ENCODE peak calls at places on chromosomes 1 and 21, in four cellular contexts. One of them, this sample, is unnamed.

GRCh38 chr1:119453021-119453420 is 38.1 kb downstream of the HSD3B2 start:
- DNase-seq in astrocyte of the cerebellum: peak
- DNase-seq in fibroblast of mammary gland: peak
- DNase-seq in brain microvascular endothelial cell: peak
- DNase-seq in this sample: peak

GRCh38 chr1:111738436-111739221 is 566 bp downstream of the INKA2 start:
- DNase-seq in astrocyte of the cerebellum: no peak
- DNase-seq in fibroblast of mammary gland: peak
- DNase-seq in brain microvascular endothelial cell: no peak
- DNase-seq in this sample: peak

GRCh38 chr1:78601068-78601467 is 19.2 kb upstream of the IFI44L start:
- DNase-seq in brain microvascular endothelial cell: no peak
- DNase-seq in astrocyte of the cerebellum: no peak
- DNase-seq in fibroblast of mammary gland: no peak
- DNase-seq in this sample: no peak

GRCh38 chr1:181397841-181398240 is 85.5 kb upstream of the CACNA1E start:
- DNase-seq in brain microvascular endothelial cell: no peak
- DNase-seq in astrocyte of the cerebellum: no peak
- DNase-seq in fibroblast of mammary gland: no peak
- DNase-seq in this sample: no peak

GRCh38 chr1:174159253-174160108 is at the start of gene RABGAP1L:
- DNase-seq in fibroblast of mammary gland: peak
- DNase-seq in astrocyte of the cerebellum: peak
- DNase-seq in brain microvascular endothelial cell: peak
- DNase-seq in this sample: peak

GRCh38 chr21:23402929-23403520 is 2204.3 kb downstream of the MRPL39 start:
- DNase-seq in brain microvascular endothelial cell: no peak
- DNase-seq in astrocyte of the cerebellum: no peak
- DNase-seq in fibroblast of mammary gland: no peak
- DNase-seq in this sample: no peak

GRCh38 chr1:165828103-165828558 is 717 bp downstream of the UCK2 start:
- DNase-seq in fibroblast of mammary gland: peak
- DNase-seq in astrocyte of the cerebellum: no peak
- DNase-seq in brain microvascular endothelial cell: no peak
- DNase-seq in this sample: peak

GRCh38 chr1:192303029-192303428 is 13.8 kb upstream of the RGS21 start:
- DNase-seq in brain microvascular endothelial cell: no peak
- DNase-seq in fibroblast of mammary gland: no peak
- DNase-seq in astrocyte of the cerebellum: no peak
- DNase-seq in this sample: no peak

GRCh38 chr1:150976879-150977694 is 2.5 kb upstream of the CERS2 start:
- DNase-seq in brain microvascular endothelial cell: no peak
- DNase-seq in astrocyte of the cerebellum: no peak
- DNase-seq in fibroblast of mammary gland: no peak
- DNase-seq in this sample: peak

GRCh38 chr1:209689484-209689883 is 14.3 kb downstream of the G0S2 start:
- DNase-seq in brain microvascular endothelial cell: no peak
- DNase-seq in fibroblast of mammary gland: no peak
- DNase-seq in astrocyte of the cerebellum: no peak
- DNase-seq in this sample: no peak

GRCh38 chr1:159439422-159439821 is at the start of gene OR10J1:
- DNase-seq in astrocyte of the cerebellum: no peak
- DNase-seq in fibroblast of mammary gland: no peak
- DNase-seq in brain microvascular endothelial cell: no peak
- DNase-seq in this sample: no peak

GRCh38 chr21:40143822-40144525 is 276.7 kb downstream of the PCP4 start:
- DNase-seq in brain microvascular endothelial cell: peak
- DNase-seq in astrocyte of the cerebellum: peak
- DNase-seq in fibroblast of mammary gland: peak
- DNase-seq in this sample: peak

GRCh38 chr21:44880762-44881585 is 7.5 kb upstream of the PTTG1IP start:
- DNase-seq in brain microvascular endothelial cell: peak
- DNase-seq in astrocyte of the cerebellum: peak
- DNase-seq in fibroblast of mammary gland: peak
- DNase-seq in this sample: peak

GRCh38 chr1:240468616-240469015 is 143.3 kb downstream of the GREM2 start:
- DNase-seq in astrocyte of the cerebellum: no peak
- DNase-seq in fibroblast of mammary gland: peak
- DNase-seq in brain microvascular endothelial cell: no peak
- DNase-seq in this sample: no peak

GRCh38 chr1:177302365-177303044 is 131.7 kb downstream of the BRINP2 start:
- DNase-seq in fibroblast of mammary gland: no peak
- DNase-seq in brain microvascular endothelial cell: no peak
- DNase-seq in astrocyte of the cerebellum: no peak
- DNase-seq in this sample: no peak

GRCh38 chr1:77319036-77319705 is 37.4 kb downstream of the AK5 start:
- DNase-seq in brain microvascular endothelial cell: no peak
- DNase-seq in astrocyte of the cerebellum: no peak
- DNase-seq in fibroblast of mammary gland: peak
- DNase-seq in this sample: no peak

GRCh38 chr21:41601573-41602371 is 93.8 kb upstream of the TMPRSS2 start:
- DNase-seq in fibroblast of mammary gland: peak
- DNase-seq in astrocyte of the cerebellum: no peak
- DNase-seq in brain microvascular endothelial cell: no peak
- DNase-seq in this sample: no peak

GRCh38 chr1:38446936-38447335 is 400.3 kb upstream of the POU3F1 start:
- DNase-seq in fibroblast of mammary gland: no peak
- DNase-seq in brain microvascular endothelial cell: no peak
- DNase-seq in astrocyte of the cerebellum: no peak
- DNase-seq in this sample: no peak

GRCh38 chr1:45339694-45340558 is at the start of the genes MUTYH and TOE1:
- DNase-seq in astrocyte of the cerebellum: peak
- DNase-seq in fibroblast of mammary gland: peak
- DNase-seq in brain microvascular endothelial cell: peak
- DNase-seq in this sample: peak

GRCh38 chr1:209101106-209101505 is 482.4 kb upstream of the CAMK1G start:
- DNase-seq in astrocyte of the cerebellum: no peak
- DNase-seq in brain microvascular endothelial cell: no peak
- DNase-seq in fibroblast of mammary gland: no peak
- DNase-seq in this sample: no peak

GRCh38 chr1:11545793-11546192 is 66.8 kb downstream of the DISP3 start:
- DNase-seq in astrocyte of the cerebellum: no peak
- DNase-seq in brain microvascular endothelial cell: no peak
- DNase-seq in fibroblast of mammary gland: no peak
- DNase-seq in this sample: no peak

DNA sequence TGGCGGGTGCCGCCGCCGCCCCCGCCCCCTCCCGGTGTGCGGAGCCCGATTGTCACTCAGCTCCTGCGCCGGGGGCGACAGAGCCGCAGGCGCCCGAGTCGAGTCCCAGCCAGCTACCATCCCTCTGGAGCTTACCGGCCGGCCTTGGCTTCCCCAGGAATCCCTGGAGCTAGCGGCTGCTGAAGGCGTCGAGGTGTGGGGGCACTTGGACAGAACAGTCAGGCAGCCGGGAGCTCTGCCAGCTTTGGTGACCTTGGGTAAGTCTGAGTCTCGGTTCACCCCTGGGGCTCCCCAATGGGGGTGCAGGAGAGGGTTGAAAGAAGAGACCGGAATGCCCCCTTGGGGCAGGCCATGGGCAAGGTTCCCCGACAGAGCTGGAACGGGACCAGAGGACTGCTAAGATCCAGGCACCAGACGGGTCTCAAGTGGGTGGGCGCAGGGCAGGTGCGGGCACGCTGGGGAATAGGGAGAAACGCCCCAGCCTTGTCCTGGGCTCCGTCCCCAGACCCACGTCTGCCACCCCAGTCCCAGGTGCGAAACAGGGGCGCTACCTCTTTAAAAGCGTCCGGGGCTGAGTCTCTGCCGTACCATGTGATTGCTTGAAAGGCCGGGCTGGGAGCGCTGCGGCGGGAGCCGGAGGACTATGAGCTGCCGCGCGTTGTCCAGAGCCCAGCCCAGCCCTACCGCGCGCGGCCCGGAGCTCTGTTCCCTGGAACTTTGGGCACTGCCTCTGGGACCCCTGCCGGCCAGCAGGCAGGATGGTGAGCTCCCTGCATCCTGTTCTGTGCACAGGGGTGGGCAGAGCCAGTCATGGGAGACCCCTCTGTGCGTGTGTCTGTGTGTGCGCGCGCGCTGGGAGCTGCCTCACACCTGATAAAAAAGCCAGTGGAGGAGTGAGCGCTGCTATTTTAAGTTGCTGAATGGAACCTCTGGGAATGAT is at the start of gene ADORA1:
- DNase-seq in brain microvascular endothelial cell: peak
- DNase-seq in fibroblast of mammary gland: peak
- DNase-seq in astrocyte of the cerebellum: peak
- DNase-seq in this sample: peak
- TF ChIP-seq CTCF in brain microvascular endothelial cell: peak
- TF ChIP-seq CTCF in fibroblast of mammary gland: no peak
- TF ChIP-seq CTCF in astrocyte of the cerebellum: peak
- TF ChIP-seq CTCF in this sample: peak

GRCh38 chr1:154465621-154466020 is 36.4 kb upstream of the TDRD10 start:
- DNase-seq in brain microvascular endothelial cell: no peak
- DNase-seq in astrocyte of the cerebellum: no peak
- DNase-seq in fibroblast of mammary gland: no peak
- DNase-seq in this sample: no peak

GRCh38 chr1:154460695-154461249 is 41.2 kb upstream of the TDRD10 start:
- DNase-seq in brain microvascular endothelial cell: no peak
- DNase-seq in astrocyte of the cerebellum: no peak
- DNase-seq in fibroblast of mammary gland: no peak
- DNase-seq in this sample: no peak

GRCh38 chr1:154466879-154467767 is 34.9 kb upstream of the TDRD10 start:
- DNase-seq in fibroblast of mammary gland: peak
- DNase-seq in brain microvascular endothelial cell: no peak
- DNase-seq in astrocyte of the cerebellum: no peak
- DNase-seq in this sample: peak

GRCh38 chr1:154466136-154466665 is 35.8 kb upstream of the TDRD10 start:
- DNase-seq in astrocyte of the cerebellum: no peak
- DNase-seq in fibroblast of mammary gland: no peak
- DNase-seq in brain microvascular endothelial cell: no peak
- DNase-seq in this sample: no peak

DNA sequence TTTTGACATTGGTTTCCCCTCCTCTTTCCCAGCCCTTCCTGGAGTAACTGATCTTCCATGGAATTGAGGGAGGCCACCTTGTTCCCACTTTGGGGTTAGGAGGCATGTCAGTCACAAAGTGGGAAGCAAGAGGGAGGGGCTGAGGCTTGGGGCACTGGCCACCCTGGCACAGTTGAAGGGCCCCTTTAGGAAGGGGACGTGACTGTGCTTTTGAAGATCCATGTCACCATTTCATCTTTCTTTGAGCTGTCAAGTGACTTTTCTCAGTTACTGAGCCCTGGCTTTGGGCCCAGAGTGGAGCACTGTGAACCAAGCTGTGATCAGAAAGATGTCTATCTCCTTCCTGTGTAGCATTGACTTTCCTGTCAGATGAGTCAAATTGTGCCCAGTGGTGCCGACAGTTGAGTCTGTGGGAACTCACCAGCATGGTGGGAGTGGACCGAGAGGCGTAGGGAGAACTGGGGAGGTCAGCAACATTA is 38.5 kb upstream of the TDRD10 start:
- DNase-seq in brain microvascular endothelial cell: peak
- DNase-seq in fibroblast of mammary gland: no peak
- DNase-seq in astrocyte of the cerebellum: no peak
- DNase-seq in this sample: no peak
- H3K4me3 ChIP-seq in brain microvascular endothelial cell: no peak
- H3K4me3 ChIP-seq in fibroblast of mammary gland: no peak
- H3K4me3 ChIP-seq in astrocyte of the cerebellum: no peak
- H3K4me3 ChIP-seq in this sample: no peak

DNA sequence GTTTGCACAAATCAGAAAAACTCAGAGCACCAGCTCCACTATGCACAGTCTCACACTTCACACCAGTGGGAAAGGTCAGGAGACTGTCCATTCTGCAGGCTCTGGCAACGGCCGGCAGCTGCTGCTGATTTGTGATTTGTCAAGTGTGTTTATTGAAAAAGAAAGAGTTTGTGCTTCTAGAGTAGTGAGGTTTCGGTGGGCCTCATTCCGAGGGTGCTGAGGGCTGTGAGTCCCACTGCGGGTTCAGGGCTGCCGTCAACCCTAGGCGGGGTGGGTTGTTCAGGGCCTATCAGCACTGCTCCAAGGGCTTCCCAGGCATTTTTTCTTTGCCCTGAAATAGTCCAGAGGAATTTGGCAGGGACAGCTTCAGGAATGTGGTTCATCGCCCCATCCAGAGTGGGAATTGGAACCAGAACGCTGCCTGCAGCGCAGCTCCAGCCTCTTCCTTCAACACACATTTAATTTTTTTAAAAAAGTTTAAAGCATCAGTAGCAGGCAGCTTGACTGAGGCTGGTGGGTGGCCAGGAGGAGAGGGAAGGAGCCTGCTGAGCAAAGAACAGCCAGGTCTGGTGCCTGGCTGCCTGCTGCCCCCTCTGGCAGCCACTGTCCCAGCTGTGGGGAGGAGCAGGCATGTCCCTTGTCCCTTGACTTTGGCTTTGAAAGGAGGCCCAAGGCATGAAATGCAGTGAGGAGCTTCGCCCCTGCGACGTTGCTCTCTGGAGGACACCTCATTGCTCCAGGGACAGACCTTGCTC is 19.7 kb downstream of the STUM start:
- DNase-seq in fibroblast of mammary gland: peak
- DNase-seq in astrocyte of the cerebellum: no peak
- DNase-seq in brain microvascular endothelial cell: no peak
- DNase-seq in this sample: no peak
- TF ChIP-seq CTCF in fibroblast of mammary gland: peak
- TF ChIP-seq CTCF in astrocyte of the cerebellum: peak
- TF ChIP-seq CTCF in brain microvascular endothelial cell: peak
- TF ChIP-seq CTCF in this sample: peak

DNA sequence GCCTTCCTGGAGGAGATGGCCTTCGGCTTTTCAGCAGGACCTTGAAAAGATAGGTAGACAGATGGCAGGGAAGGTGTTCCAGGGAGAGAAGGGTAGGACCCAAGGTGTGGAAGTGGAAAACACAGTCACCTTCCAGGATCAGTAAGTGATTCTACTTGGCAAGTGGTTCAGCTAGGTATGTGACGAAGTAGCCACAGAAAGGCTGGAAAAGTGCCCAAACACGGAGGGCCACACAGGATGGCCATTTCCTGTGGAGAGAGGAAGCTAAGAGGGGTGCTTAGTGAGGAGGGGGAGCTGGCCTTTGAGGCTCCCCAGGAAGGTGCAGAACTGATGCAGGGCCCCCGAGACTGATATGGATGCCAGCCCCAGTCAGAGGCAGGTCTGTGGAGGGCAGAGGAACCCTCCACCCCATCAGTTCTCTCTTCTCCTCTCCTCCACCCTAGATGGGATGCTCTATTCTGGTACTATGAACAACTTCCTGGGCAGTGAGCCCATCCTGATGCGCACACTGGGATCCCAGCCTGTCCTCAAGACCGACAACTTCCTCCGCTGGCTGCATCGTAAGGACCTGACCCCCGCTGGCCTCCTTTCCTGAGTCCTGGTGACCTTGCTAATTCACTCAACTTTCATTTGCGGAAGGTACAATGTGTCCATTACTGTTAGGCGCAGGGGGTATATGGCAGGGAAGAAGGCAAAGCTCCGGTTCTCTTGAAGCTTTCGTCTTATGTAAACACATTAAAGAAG is 6.8 kb downstream of the SEMA4A start:
- DNase-seq in astrocyte of the cerebellum: no peak
- DNase-seq in fibroblast of mammary gland: no peak
- DNase-seq in brain microvascular endothelial cell: no peak
- DNase-seq in this sample: no peak
- H3K4me3 ChIP-seq in astrocyte of the cerebellum: peak
- H3K4me3 ChIP-seq in fibroblast of mammary gland: peak
- H3K4me3 ChIP-seq in brain microvascular endothelial cell: peak
- H3K4me3 ChIP-seq in this sample: peak

This sample was measured in fibroblast of villous mesenchyme.